ENCODE peak calls at places on chromosomes 11 and 22, in four cellular contexts. One of them, this sample, is unnamed. For H3K4me1, the result is how much of the 10 kb centered on the place peaks cover.

GRCh38 chr11:47514825-47515647 is 37.9 kb downstream of the CELF1 start:
- DNase-seq in lower lobe of right lung: no peak
- DNase-seq in CD4-positive, CD25-positive, alpha-beta regulatory T cell: no peak
- DNase-seq in GM23338: peak
- DNase-seq in this sample: no peak

GRCh38 chr22:49160261-49161001 is 667.2 kb downstream of the BRD1 start:
- DNase-seq in lower lobe of right lung: no peak
- DNase-seq in CD4-positive, CD25-positive, alpha-beta regulatory T cell: no peak
- DNase-seq in GM23338: no peak
- DNase-seq in this sample: no peak

GRCh38 chr22:23212061-23213030 is 32.0 kb downstream of the BCR start:
- DNase-seq in lower lobe of right lung: peak
- DNase-seq in CD4-positive, CD25-positive, alpha-beta regulatory T cell: no peak
- DNase-seq in GM23338: no peak
- DNase-seq in this sample: no peak

GRCh38 chr11:43580735-43581369 is 99.7 kb upstream of the HSD17B12 start:
- DNase-seq in lower lobe of right lung: no peak
- DNase-seq in CD4-positive, CD25-positive, alpha-beta regulatory T cell: no peak
- DNase-seq in GM23338: peak
- DNase-seq in this sample: no peak

GRCh38 chr11:117717485-117718314 is 79.3 kb downstream of the DSCAML1 start:
- DNase-seq in lower lobe of right lung: peak
- DNase-seq in CD4-positive, CD25-positive, alpha-beta regulatory T cell: no peak
- DNase-seq in GM23338: peak
- DNase-seq in this sample: no peak

GRCh38 chr22:43203471-43203981 is 16.6 kb upstream of the TTLL12 start:
- DNase-seq in lower lobe of right lung: no peak
- DNase-seq in CD4-positive, CD25-positive, alpha-beta regulatory T cell: no peak
- DNase-seq in GM23338: peak
- DNase-seq in this sample: no peak

GRCh38 chr22:26320469-26320868 is 108.6 kb upstream of the ASPHD2 start:
- DNase-seq in lower lobe of right lung: no peak
- DNase-seq in CD4-positive, CD25-positive, alpha-beta regulatory T cell: no peak
- DNase-seq in GM23338: no peak
- DNase-seq in this sample: no peak

GRCh38 chr22:42908082-42908746 is 51.1 kb upstream of the ARFGAP3 start:
- DNase-seq in lower lobe of right lung: peak
- DNase-seq in CD4-positive, CD25-positive, alpha-beta regulatory T cell: no peak
- DNase-seq in GM23338: no peak
- DNase-seq in this sample: no peak

GRCh38 chr11:110897035-110897434 is 184.8 kb upstream of the ARHGAP20 start:
- DNase-seq in lower lobe of right lung: no peak
- DNase-seq in CD4-positive, CD25-positive, alpha-beta regulatory T cell: no peak
- DNase-seq in GM23338: no peak
- DNase-seq in this sample: no peak

GRCh38 chr22:19886605-19887250 is 32.1 kb upstream of the GNB1L start:
- DNase-seq in lower lobe of right lung: peak
- DNase-seq in CD4-positive, CD25-positive, alpha-beta regulatory T cell: no peak
- DNase-seq in GM23338: no peak
- DNase-seq in this sample: no peak

GRCh38 chr22:22120160-22120559 is 124.4 kb upstream of the VPREB1 start:
- DNase-seq in lower lobe of right lung: no peak
- DNase-seq in CD4-positive, CD25-positive, alpha-beta regulatory T cell: no peak
- DNase-seq in GM23338: no peak
- DNase-seq in this sample: no peak

GRCh38 chr22:17836977-17837742 is 62.9 kb upstream of the BID start:
- DNase-seq in lower lobe of right lung: no peak
- DNase-seq in CD4-positive, CD25-positive, alpha-beta regulatory T cell: no peak
- DNase-seq in GM23338: peak
- DNase-seq in this sample: no peak

GRCh38 chr11:93908689-93909088 is 58.3 kb upstream of the VSTM5 start:
- DNase-seq in lower lobe of right lung: no peak
- DNase-seq in CD4-positive, CD25-positive, alpha-beta regulatory T cell: no peak
- DNase-seq in GM23338: peak
- DNase-seq in this sample: no peak

GRCh38 chr11:119722281-119722794 is 6.7 kb downstream of the NECTIN1 start:
- DNase-seq in lower lobe of right lung: no peak
- DNase-seq in CD4-positive, CD25-positive, alpha-beta regulatory T cell: no peak
- DNase-seq in GM23338: peak
- DNase-seq in this sample: no peak

GRCh38 chr22:41913842-41914534 is 886 bp downstream of the SHISA8 start:
- DNase-seq in lower lobe of right lung: no peak
- DNase-seq in CD4-positive, CD25-positive, alpha-beta regulatory T cell: no peak
- DNase-seq in GM23338: peak
- DNase-seq in this sample: no peak

GRCh38 chr11:11583801-11584445 is 37.9 kb downstream of the GALNT18 start:
- DNase-seq in lower lobe of right lung: no peak
- DNase-seq in CD4-positive, CD25-positive, alpha-beta regulatory T cell: no peak
- DNase-seq in GM23338: no peak
- DNase-seq in this sample: no peak

GRCh38 chr11:97336064-97336463 is 946.3 kb downstream of the JRKL start:
- DNase-seq in lower lobe of right lung: no peak
- DNase-seq in CD4-positive, CD25-positive, alpha-beta regulatory T cell: no peak
- DNase-seq in GM23338: no peak
- DNase-seq in this sample: no peak

GRCh38 chr11:75495749-75496641 is 29.7 kb downstream of the GDPD5 start:
- DNase-seq in lower lobe of right lung: no peak
- DNase-seq in CD4-positive, CD25-positive, alpha-beta regulatory T cell: no peak
- DNase-seq in GM23338: peak
- DNase-seq in this sample: no peak

GRCh38 chr22:49302530-49302929 is 525.1 kb downstream of the BRD1 start:
- DNase-seq in lower lobe of right lung: no peak
- DNase-seq in CD4-positive, CD25-positive, alpha-beta regulatory T cell: no peak
- DNase-seq in GM23338: no peak
- DNase-seq in this sample: no peak

GRCh38 chr22:22195265-22196017 is 49.1 kb upstream of the VPREB1 start:
- DNase-seq in lower lobe of right lung: peak
- DNase-seq in CD4-positive, CD25-positive, alpha-beta regulatory T cell: peak
- DNase-seq in GM23338: peak
- DNase-seq in this sample: no peak

GRCh38 chr22:46106279-46107022 is 43.9 kb upstream of the PPARA start:
- DNase-seq in lower lobe of right lung: no peak
- DNase-seq in CD4-positive, CD25-positive, alpha-beta regulatory T cell: no peak
- DNase-seq in GM23338: no peak
- DNase-seq in this sample: no peak

GRCh38 chr22:49676783-49677494 is 150.7 kb downstream of the BRD1 start:
- DNase-seq in lower lobe of right lung: peak
- DNase-seq in CD4-positive, CD25-positive, alpha-beta regulatory T cell: no peak
- DNase-seq in GM23338: no peak
- DNase-seq in this sample: no peak

DNA sequence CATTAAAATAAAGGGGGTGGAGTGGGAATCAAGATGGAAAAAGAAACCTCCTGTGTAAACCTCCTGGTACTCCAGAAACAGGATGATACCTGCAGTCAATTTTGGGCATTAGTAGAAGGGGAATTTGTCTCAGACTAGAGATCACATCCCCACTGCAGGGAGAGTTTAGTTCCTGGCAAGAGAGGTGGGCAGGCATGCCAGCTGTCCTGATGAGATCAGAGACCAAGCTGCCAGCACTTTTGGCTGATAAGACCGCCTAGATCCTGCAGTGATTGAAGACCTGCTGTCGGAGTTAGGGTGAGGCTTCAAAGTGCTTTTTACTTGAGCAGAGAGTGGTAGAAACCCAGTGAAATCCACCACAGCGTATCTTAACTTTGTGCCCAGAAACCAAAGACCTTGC is 29.7 kb upstream of the NELL1 start:
- DNase-seq in lower lobe of right lung: no peak
- DNase-seq in CD4-positive, CD25-positive, alpha-beta regulatory T cell: no peak
- DNase-seq in GM23338: no peak
- DNase-seq in this sample: no peak
- H3K27ac ChIP-seq in lower lobe of right lung: no peak
- H3K27ac ChIP-seq in CD4-positive, CD25-positive, alpha-beta regulatory T cell: no peak
- H3K27ac ChIP-seq in GM23338: no peak
- H3K27ac ChIP-seq in this sample: no peak

GRCh38 chr11:67502328-67502979 is 2.7 kb downstream of the PITPNM1 start:
- DNase-seq in lower lobe of right lung: no peak
- DNase-seq in CD4-positive, CD25-positive, alpha-beta regulatory T cell: no peak
- DNase-seq in GM23338: no peak
- DNase-seq in this sample: no peak
- H3K4me1 ChIP-seq in lower lobe of right lung: under half
- H3K4me1 ChIP-seq in CD4-positive, CD25-positive, alpha-beta regulatory T cell: under half
- H3K4me1 ChIP-seq in GM23338: under half
- H3K4me1 ChIP-seq in this sample: under half

DNA sequence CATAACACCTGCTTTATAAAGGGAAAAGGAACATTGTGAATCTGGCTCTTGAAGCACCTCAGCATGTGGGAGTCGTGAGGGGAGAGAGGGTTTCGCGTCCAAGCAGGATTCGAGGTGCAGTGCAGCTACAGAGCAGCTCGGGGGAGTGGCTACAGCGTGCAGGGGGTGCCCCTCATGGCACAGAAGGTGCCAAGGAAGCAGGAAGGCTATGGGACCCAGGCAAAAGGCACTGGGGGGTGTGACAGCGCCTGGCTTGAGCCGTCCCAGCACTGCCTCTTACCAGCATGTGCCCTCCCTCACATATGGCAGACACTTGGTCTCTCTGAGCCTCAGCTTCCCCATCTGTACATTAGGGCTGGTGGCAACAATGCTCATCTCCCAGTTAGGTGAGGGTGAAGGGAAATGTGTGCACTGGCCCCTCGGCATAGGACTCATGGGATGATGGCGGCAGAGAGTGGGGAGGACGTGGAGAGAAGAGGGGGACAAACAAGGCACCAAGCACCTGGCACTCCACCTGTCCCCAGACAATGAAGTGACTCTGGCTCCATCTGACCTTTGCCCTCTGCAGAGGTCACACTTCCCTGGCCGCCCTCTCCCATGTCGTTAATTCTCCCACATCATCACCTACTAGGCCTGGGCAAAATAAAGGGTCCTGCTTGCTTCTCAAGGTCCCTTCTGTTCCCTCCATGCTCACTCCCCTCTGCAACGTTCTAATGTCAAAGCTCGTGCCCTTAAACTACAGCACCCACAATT is 10.4 kb downstream of the TNKS1BP1 start:
- DNase-seq in lower lobe of right lung: no peak
- DNase-seq in CD4-positive, CD25-positive, alpha-beta regulatory T cell: no peak
- DNase-seq in GM23338: no peak
- DNase-seq in this sample: no peak
- H3K27ac ChIP-seq in lower lobe of right lung: no peak
- H3K27ac ChIP-seq in CD4-positive, CD25-positive, alpha-beta regulatory T cell: no peak
- H3K27ac ChIP-seq in GM23338: peak
- H3K27ac ChIP-seq in this sample: no peak

DNA sequence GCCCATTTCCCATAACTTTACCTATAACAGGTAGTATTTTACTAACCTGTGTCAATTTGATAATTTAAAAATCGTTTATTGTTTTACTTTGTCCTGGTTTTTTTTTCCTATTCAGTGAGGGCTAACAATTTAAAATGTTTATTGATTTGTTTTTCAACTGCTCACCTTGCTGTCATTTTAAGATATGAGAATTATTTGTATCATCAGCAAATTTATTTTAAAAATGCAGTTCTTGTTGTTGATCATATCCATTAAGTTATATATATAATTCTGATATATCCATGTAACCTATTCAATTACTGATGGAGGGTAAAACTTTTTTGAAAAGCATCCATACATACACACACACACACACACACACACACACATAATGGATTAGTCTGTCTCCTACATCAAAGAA is 24.8 kb downstream of the RRAS2 start:
- DNase-seq in lower lobe of right lung: no peak
- DNase-seq in CD4-positive, CD25-positive, alpha-beta regulatory T cell: no peak
- DNase-seq in GM23338: no peak
- DNase-seq in this sample: no peak
- H3K4me1 ChIP-seq in lower lobe of right lung: under half
- H3K4me1 ChIP-seq in CD4-positive, CD25-positive, alpha-beta regulatory T cell: under half
- H3K4me1 ChIP-seq in GM23338: half or more
- H3K4me1 ChIP-seq in this sample: under half

GRCh38 chr22:40524392-40525249 is 111.9 kb downstream of the MRTFA start:
- DNase-seq in lower lobe of right lung: no peak
- DNase-seq in CD4-positive, CD25-positive, alpha-beta regulatory T cell: no peak
- DNase-seq in GM23338: peak
- DNase-seq in this sample: no peak

GRCh38 chr22:40521046-40521445 is 115.5 kb downstream of the MRTFA start:
- DNase-seq in lower lobe of right lung: no peak
- DNase-seq in CD4-positive, CD25-positive, alpha-beta regulatory T cell: no peak
- DNase-seq in GM23338: no peak
- DNase-seq in this sample: no peak

GRCh38 chr22:40529817-40530216 is 106.7 kb downstream of the MRTFA start:
- DNase-seq in lower lobe of right lung: no peak
- DNase-seq in CD4-positive, CD25-positive, alpha-beta regulatory T cell: no peak
- DNase-seq in GM23338: no peak
- DNase-seq in this sample: no peak

GRCh38 chr22:40526960-40527359 is 109.6 kb downstream of the MRTFA start:
- DNase-seq in lower lobe of right lung: no peak
- DNase-seq in CD4-positive, CD25-positive, alpha-beta regulatory T cell: no peak
- DNase-seq in GM23338: no peak
- DNase-seq in this sample: no peak

GRCh38 chr22:40525250-40525884 is 111.2 kb downstream of the MRTFA start:
- DNase-seq in lower lobe of right lung: peak
- DNase-seq in CD4-positive, CD25-positive, alpha-beta regulatory T cell: peak
- DNase-seq in GM23338: peak
- DNase-seq in this sample: no peak
- H3K27ac ChIP-seq in lower lobe of right lung: no peak
- H3K27ac ChIP-seq in CD4-positive, CD25-positive, alpha-beta regulatory T cell: no peak
- H3K27ac ChIP-seq in GM23338: no peak
- H3K27ac ChIP-seq in this sample: no peak

DNA sequence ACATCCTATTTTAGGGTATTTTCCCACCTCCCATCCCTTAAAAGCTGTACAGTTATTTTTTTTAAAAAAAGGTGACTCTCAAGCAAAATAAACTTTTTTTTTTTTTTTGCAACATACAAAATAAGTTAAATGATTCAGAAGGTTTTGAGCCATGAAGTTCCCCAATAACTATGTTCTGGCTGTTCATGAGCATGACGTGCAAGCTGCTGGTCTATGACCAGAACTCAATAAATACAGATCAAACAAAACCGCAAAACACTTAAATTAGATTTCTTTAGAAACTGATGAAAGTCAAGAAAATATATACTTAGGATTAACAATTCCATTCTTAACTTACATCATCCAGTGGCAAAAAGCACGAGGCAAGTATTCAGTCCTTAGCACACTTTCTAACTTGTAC is 24.1 kb upstream of the CLNS1A start:
- DNase-seq in lower lobe of right lung: no peak
- DNase-seq in CD4-positive, CD25-positive, alpha-beta regulatory T cell: no peak
- DNase-seq in GM23338: no peak
- DNase-seq in this sample: no peak
- H3K4me1 ChIP-seq in lower lobe of right lung: under half
- H3K4me1 ChIP-seq in CD4-positive, CD25-positive, alpha-beta regulatory T cell: under half
- H3K4me1 ChIP-seq in GM23338: under half
- H3K4me1 ChIP-seq in this sample: under half

DNA sequence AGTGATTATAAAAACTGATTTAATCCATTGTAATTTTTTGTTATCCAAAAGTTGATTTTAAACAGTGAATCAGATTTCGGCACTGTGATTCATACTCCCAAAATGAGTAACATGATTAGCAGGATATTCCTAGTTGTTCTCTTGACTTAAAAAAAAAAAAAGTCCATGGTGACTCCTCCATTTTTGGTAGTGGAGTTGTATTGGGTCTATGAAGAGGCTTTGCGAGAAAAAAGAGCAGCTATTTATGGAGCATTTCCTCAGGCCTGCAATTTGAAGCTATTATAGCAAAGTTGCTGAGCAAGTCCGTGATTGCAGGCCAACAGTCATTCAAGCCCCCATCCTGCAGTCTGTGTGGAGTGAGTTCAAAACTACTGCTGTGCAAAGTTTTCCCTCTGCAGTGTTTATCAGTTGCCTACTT is 28.8 kb downstream of the YAP1 start:
- DNase-seq in lower lobe of right lung: no peak
- DNase-seq in CD4-positive, CD25-positive, alpha-beta regulatory T cell: no peak
- DNase-seq in GM23338: peak
- DNase-seq in this sample: peak
- H3K27ac ChIP-seq in lower lobe of right lung: no peak
- H3K27ac ChIP-seq in CD4-positive, CD25-positive, alpha-beta regulatory T cell: no peak
- H3K27ac ChIP-seq in GM23338: peak
- H3K27ac ChIP-seq in this sample: peak

This sample was measured in thoracic aorta.